ENCODE peak calls at places on chromosomes 11 and 22, in four cellular contexts. G, Q, T and Z are unnamed samples.

GRCh38 chr11:1049071-1049405 is 12.5 kb upstream of the MUC6 start:
- DNase-seq in G (no peak), Q (no peak), T (no peak), Z (no peak)

GRCh38 chr11:100484948-100485347 is 202.1 kb upstream of the ARHGAP42 start:
- DNase-seq in G (no peak), Q (no peak), T (no peak), Z (no peak)

GRCh38 chr11:5509803-5510202 is at the start of gene UBQLN3:
- DNase-seq in G (no peak), Q (no peak), T (no peak), Z (no peak)

GRCh38 chr11:86374586-86374985 is at the start of gene CCDC81:
- DNase-seq in G (no peak), Q (no peak), T (peak; percentile 82), Z (no peak)

GRCh38 chr22:27905638-27906037 is 13.4 kb downstream of the PITPNB start:
- DNase-seq in G (no peak), Q (no peak), T (no peak), Z (no peak)

GRCh38 chr22:49392247-49392646 is 435.4 kb downstream of the BRD1 start:
- DNase-seq in G (no peak), Q (no peak), T (no peak), Z (no peak)

GRCh38 chr11:78696177-78696576 is 121.5 kb upstream of the NARS2 start:
- DNase-seq in G (no peak), Q (no peak), T (no peak), Z (no peak)

GRCh38 chr22:20156611-20157415 is 6.0 kb upstream of the CCDC188 start:
- DNase-seq in G (peak; percentile 42), Q (peak; percentile 100), T (peak; percentile 98), Z (peak; percentile 66)

GRCh38 chr11:70229737-70230136 is 26.6 kb downstream of the FADD start:
- DNase-seq in G (no peak), Q (no peak), T (no peak), Z (no peak)

GRCh38 chr11:26087095-26087935 is 244.6 kb upstream of the ANO3 start:
- DNase-seq in G (no peak), Q (no peak), T (no peak), Z (no peak)

GRCh38 chr22:38982008-38982927 is at the start of gene APOBEC3B:
- DNase-seq in G (peak; percentile 86), Q (peak; percentile 77), T (no peak), Z (peak; percentile 85)

GRCh38 chr11:31328698-31329097 is 40.8 kb downstream of the DCDC1 start:
- DNase-seq in G (no peak), Q (no peak), T (no peak), Z (no peak)

GRCh38 chr11:31327417-31327816 is 42.1 kb downstream of the DCDC1 start:
- DNase-seq in G (no peak), Q (no peak), T (no peak), Z (no peak)

GRCh38 chr11:31323145-31323544 is 46.4 kb downstream of the DCDC1 start:
- DNase-seq in G (no peak), Q (no peak), T (no peak), Z (no peak)

GRCh38 chr11:31326470-31327148 is 42.9 kb downstream of the DCDC1 start:
- DNase-seq in G (no peak), Q (no peak), T (no peak), Z (no peak)

DNA sequence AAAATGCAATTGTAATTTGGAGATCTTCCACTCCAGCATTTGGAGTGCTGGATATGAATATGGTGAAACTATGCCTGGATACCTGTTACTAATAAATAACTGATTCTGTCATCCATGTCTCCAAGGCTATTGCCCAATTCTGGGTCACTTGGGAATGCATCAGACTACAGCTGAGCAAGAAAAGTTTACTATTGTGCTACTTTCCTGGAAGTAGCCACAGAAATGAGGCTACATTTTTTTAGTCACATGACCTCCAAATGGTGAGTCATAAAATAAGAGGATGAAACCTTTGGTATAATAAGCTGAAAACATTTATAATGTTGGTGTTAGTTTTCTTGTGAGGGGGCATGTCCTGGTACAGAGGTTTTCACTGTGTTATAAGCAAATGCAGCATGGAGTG is 44.4 kb downstream of the DCDC1 start:
- DNase-seq in G (no peak), Q (no peak), T (no peak), Z (peak; percentile 9)
- TF ChIP-seq RNF2 in G (no peak), Q (no peak), T (no peak), Z (no peak)

GRCh38 chr11:9990221-9990973 is 303.6 kb downstream of the SBF2 start:
- DNase-seq in G (peak; percentile 7), Q (no peak), T (no peak), Z (no peak)
- TF ChIP-seq RNF2 in G (no peak), Q (no peak), T (no peak), Z (no peak)

GRCh38 chr11:126101930-126102283 is 39.2 kb upstream of the CDON start:
- DNase-seq in G (no peak), Q (no peak), T (no peak), Z (no peak)

GRCh38 chr11:126101241-126101929 is 38.7 kb upstream of the CDON start:
- DNase-seq in G (no peak), Q (no peak), T (no peak), Z (no peak)

GRCh38 chr11:126103150-126103549 is 40.5 kb upstream of the CDON start:
- DNase-seq in G (no peak), Q (no peak), T (no peak), Z (no peak)

GRCh38 chr11:126100681-126101080 is 38.0 kb upstream of the CDON start:
- DNase-seq in G (no peak), Q (no peak), T (no peak), Z (no peak)

DNA sequence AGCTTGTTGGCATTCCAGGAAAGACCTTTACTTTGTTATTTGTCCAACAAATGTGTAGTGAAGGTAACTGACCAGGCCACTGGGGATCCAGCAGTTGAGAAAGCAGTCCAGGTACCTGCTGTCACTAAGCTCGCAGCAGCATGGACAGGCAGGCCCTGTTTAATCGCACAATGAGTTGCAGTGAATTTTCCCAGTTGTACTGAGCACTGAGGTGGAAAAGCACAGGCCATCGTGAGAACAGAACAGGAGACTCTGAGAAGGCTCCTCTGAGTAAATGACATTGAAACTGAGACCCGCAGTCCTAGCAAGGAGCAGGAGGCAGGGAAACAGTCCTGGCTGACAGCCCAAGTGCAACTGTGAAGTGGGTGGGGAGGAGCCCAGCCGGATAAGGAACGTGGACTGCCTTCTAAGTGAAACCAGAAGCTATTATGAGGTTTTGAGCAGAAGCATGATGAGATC is 39.8 kb upstream of the CDON start:
- DNase-seq in G (peak; percentile 25), Q (peak; percentile 35), T (no peak), Z (no peak)
- TF ChIP-seq RNF2 in G (no peak), Q (no peak), T (no peak), Z (no peak)

GRCh38 chr11:95647805-95648379 is 141.7 kb downstream of the FAM76B start:
- DNase-seq in G (no peak), Q (no peak), T (no peak), Z (no peak)
- TF ChIP-seq RNF2 in G (no peak), Q (no peak), T (no peak), Z (no peak)

GRCh38 chr11:129237456-129237855 is 45.3 kb upstream of the ARHGAP32 start:
- DNase-seq in G (no peak), Q (no peak), T (no peak), Z (no peak)

GRCh38 chr11:129234978-129235377 is 42.9 kb upstream of the ARHGAP32 start:
- DNase-seq in G (no peak), Q (no peak), T (no peak), Z (no peak)

GRCh38 chr11:129236850-129237249 is 44.7 kb upstream of the ARHGAP32 start:
- DNase-seq in G (no peak), Q (no peak), T (no peak), Z (no peak)

GRCh38 chr11:129239207-129239606 is 47.1 kb upstream of the ARHGAP32 start:
- DNase-seq in G (no peak), Q (no peak), T (no peak), Z (no peak)

DNA sequence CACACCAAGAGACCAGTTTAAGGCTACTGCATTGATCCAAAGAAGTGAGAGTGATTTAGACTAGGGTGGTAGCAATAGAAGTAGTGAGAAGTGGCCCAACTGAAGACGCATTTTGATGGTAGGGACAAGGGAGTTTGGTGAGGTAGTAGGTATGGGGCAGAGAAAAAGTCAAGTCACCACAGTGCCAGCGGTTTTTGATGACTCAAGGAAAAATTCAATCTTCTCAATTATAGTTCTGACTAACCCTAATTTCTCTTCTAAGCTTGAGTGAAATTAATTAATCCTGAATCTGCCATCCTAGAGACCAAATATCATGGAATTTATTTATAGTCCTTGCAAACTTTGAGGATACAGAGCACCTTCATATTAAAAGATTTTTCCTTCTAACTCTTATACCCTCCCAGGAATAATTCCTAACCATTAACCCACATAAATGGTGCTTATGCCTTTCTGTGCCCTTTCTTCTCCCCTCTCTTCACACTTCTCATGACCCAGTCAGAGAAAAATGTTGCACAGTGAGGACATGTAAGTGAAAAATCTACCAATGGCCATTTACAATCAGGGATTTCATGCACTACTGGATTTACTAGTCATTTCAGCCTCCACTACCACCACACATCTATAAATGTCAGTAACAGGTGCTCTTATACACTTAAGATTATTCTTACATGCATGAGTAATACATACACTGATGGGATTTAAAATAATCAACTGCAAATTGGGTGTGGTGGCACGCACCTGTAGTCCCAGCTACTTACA is 45.9 kb upstream of the ARHGAP32 start:
- DNase-seq in G (no peak), Q (no peak), T (no peak), Z (no peak)
- TF ChIP-seq RNF2 in G (no peak), Q (no peak), T (no peak), Z (no peak)

GRCh38 chr11:4480577-4481539 is 1.6 kb upstream of the OR52K1 start:
- DNase-seq in G (no peak), Q (no peak), T (no peak), Z (no peak)
- TF ChIP-seq RNF2 in G (no peak), Q (no peak), T (no peak), Z (no peak)